ENCODE peak calls at places on chromosomes 6 and 20, in seven cellular contexts. J is IMR-90; O is H1; W is GM13976; Y is CD8-positive, alpha-beta T cell; U is astrocyte of the spinal cord; B is Peyer's patch. H is an unnamed sample.

GRCh38 chr6:81204741-81205140 is 547.7 kb downstream of the TENT5A start:
- DNase-seq in J (no peak), O (no peak), W (no peak), Y (no peak), U (peak), B (no peak), H (no peak)

GRCh38 chr6:108166664-108167448 is 1.0 kb downstream of the NR2E1 start:
- DNase-seq in J (no peak), O (no peak), W (no peak), Y (no peak), U (no peak), B (no peak), H (peak)

GRCh38 chr6:166145751-166146150 is 21.9 kb downstream of the TBXT start:
- DNase-seq in J (no peak), O (no peak), W (no peak), Y (no peak), U (no peak), B (no peak), H (no peak)

GRCh38 chr20:41408986-41409385 is 42.4 kb upstream of the EMILIN3 start:
- DNase-seq in J (no peak), O (no peak), W (no peak), Y (no peak), U (no peak), B (no peak), H (no peak)

GRCh38 chr20:23235173-23236027 is 115.2 kb upstream of the NXT1 start:
- DNase-seq in J (peak), O (peak), W (peak), Y (no peak), U (peak), B (peak), H (peak)

GRCh38 chr6:117477988-117478852 is 4.3 kb upstream of the DCBLD1 start:
- DNase-seq in J (no peak), O (no peak), W (peak), Y (no peak), U (no peak), B (peak), H (peak)

GRCh38 chr20:24868396-24868927 is 80.6 kb upstream of the CST7 start:
- DNase-seq in J (no peak), O (no peak), W (no peak), Y (no peak), U (no peak), B (no peak), H (no peak)

GRCh38 chr20:32823078-32823477 is 3.3 kb downstream of the MAPRE1 start:
- DNase-seq in J (peak), O (no peak), W (no peak), Y (no peak), U (peak), B (no peak), H (no peak)

GRCh38 chr20:43507150-43508080 is at the start of gene L3MBTL1:
- DNase-seq in J (peak), O (peak), W (peak), Y (no peak), U (peak), B (peak), H (peak)

GRCh38 chr20:36085686-36086267 is 68.8 kb upstream of the EPB41L1 start:
- DNase-seq in J (peak), O (no peak), W (no peak), Y (no peak), U (peak), B (peak), H (no peak)

GRCh38 chr6:82987951-82988350 is 77.7 kb downstream of the UBE3D start:
- DNase-seq in J (no peak), O (no peak), W (no peak), Y (no peak), U (no peak), B (no peak), H (no peak)

GRCh38 chr20:5881714-5882113 is 68.6 kb downstream of the TRMT6 start:
- DNase-seq in J (no peak), O (no peak), W (no peak), Y (no peak), U (no peak), B (no peak), H (no peak)

GRCh38 chr6:161444464-161444863 is 170.6 kb upstream of the AGPAT4 start:
- DNase-seq in J (peak), O (peak), W (no peak), Y (no peak), U (peak), B (no peak), H (no peak)

GRCh38 chr6:153849072-153849759 is 189.8 kb upstream of the OPRM1 start:
- DNase-seq in J (no peak), O (no peak), W (no peak), Y (no peak), U (no peak), B (no peak), H (no peak)

GRCh38 chr6:122953766-122954165 is 42.3 kb upstream of the CLVS2 start:
- DNase-seq in J (no peak), O (no peak), W (no peak), Y (no peak), U (no peak), B (no peak), H (no peak)

GRCh38 chr6:56746767-56747504 is 104.2 kb upstream of the DST start:
- DNase-seq in J (no peak), O (no peak), W (no peak), Y (no peak), U (no peak), B (no peak), H (no peak)

GRCh38 chr20:9996944-9997343 is 37.8 kb upstream of the ANKEF1 start:
- DNase-seq in J (peak), O (no peak), W (no peak), Y (no peak), U (no peak), B (no peak), H (no peak)

GRCh38 chr6:43247115-43247999 is 4.1 kb downstream of the TTBK1 start:
- DNase-seq in J (peak), O (no peak), W (peak), Y (peak), U (peak), B (peak), H (peak)

GRCh38 chr20:63261808-63262528 is 7.7 kb upstream of the NKAIN4 start:
- DNase-seq in J (no peak), O (no peak), W (no peak), Y (no peak), U (no peak), B (no peak), H (no peak)

GRCh38 chr20:32400476-32400875 is 42.3 kb downstream of the ASXL1 start:
- DNase-seq in J (no peak), O (no peak), W (no peak), Y (no peak), U (no peak), B (no peak), H (no peak)

GRCh38 chr20:63963784-63964301 is 5.9 kb downstream of the ZNF512B start:
- DNase-seq in J (no peak), O (no peak), W (no peak), Y (no peak), U (no peak), B (no peak), H (no peak)

GRCh38 chr6:137657351-137657911 is 163.2 kb upstream of the OLIG3 start:
- DNase-seq in J (no peak), O (no peak), W (no peak), Y (no peak), U (no peak), B (no peak), H (no peak)

GRCh38 chr20:51311636-51312479 is 230.7 kb downstream of the NFATC2 start:
- DNase-seq in J (no peak), O (no peak), W (no peak), Y (no peak), U (no peak), B (no peak), H (no peak)

GRCh38 chr20:10501377-10501776 is 66.3 kb downstream of the SLX4IP start:
- DNase-seq in J (no peak), O (no peak), W (no peak), Y (peak), U (no peak), B (no peak), H (no peak)

GRCh38 chr20:9311132-9311531 is 203.3 kb upstream of the LAMP5 start:
- DNase-seq in J (peak), O (no peak), W (no peak), Y (no peak), U (no peak), B (no peak), H (no peak)

GRCh38 chr6:142300758-142301251 is 1.0 kb upstream of the ADGRG6 start:
- DNase-seq in J (peak), O (no peak), W (no peak), Y (no peak), U (peak), B (peak), H (no peak)

GRCh38 chr6:152423216-152424103 is 213.7 kb downstream of the SYNE1 start:
- DNase-seq in J (no peak), O (no peak), W (no peak), Y (no peak), U (no peak), B (no peak), H (no peak)
- TF ChIP-seq CTCF in J (peak), O (peak), W (no peak), Y (no peak), U (no peak), B (no peak), H (no peak)

GRCh38 chr6:89643411-89643810 is 4.9 kb upstream of the LYRM2 start:
- DNase-seq in J (no peak), O (no peak), W (no peak), Y (no peak), U (no peak), B (no peak), H (no peak)

GRCh38 chr6:89640804-89641203 is 2.3 kb upstream of the LYRM2 start:
- DNase-seq in J (peak), O (no peak), W (no peak), Y (no peak), U (peak), B (no peak), H (no peak)

GRCh38 chr6:89637960-89638319 is 607 bp downstream of the LYRM2 start:
- DNase-seq in J (no peak), O (no peak), W (no peak), Y (no peak), U (no peak), B (no peak), H (no peak)

DNA sequence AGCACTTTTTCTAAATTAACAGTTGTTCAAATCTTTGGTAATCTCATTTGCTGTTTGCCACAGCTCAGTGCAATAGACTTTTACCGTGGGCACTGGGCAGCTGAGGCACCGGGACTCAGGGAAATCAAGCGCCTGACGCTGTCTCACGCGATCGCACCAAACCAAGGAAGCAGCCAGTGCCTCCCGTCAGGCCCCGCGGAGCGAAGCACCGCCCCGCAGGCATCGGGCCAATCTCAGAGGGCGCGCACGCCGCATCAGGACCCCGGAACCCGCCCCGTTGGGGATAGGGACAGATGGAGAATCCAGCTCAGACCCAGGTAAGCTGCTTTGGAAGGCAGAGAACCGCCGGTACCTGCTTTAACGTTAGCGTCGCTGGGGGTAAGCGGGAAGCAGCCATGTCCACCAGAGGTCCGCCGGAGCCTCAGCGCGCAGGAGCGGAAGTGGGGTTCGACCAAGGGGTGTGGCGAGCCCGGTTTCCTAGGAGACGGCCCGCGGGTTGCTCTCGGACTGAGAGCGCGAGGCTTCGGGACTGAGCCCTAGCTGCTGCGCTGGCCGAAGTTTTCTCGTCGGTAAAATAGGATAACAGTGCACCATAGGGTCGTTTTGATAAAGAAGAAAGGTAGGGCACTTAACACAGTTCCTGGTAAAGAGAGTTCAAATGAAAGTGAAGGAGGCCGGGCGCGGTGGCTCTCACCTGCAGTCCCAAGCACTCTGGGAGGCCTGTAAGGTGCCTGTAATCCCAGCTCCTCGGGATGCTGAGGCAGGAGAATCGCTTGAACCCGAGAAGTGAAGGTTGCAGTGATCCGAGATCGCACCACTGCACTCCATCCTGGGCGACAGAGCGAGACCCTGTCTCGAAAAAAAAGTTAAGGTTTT is at the start of gene LYRM2:
- DNase-seq in J (peak), O (peak), W (peak), Y (peak), U (peak), B (peak), H (peak)
- TF ChIP-seq CTCF in J (no peak), O (no peak), W (no peak), Y (no peak), U (peak), B (peak), H (no peak)

GRCh38 chr6:64280569-64280968 is 645.0 kb downstream of the PHF3 start:
- DNase-seq in J (peak), O (no peak), W (peak), Y (no peak), U (peak), B (peak), H (peak)
- TF ChIP-seq CTCF in J (peak), O (peak), W (peak), Y (no peak), U (peak), B (peak), H (peak)

DNA sequence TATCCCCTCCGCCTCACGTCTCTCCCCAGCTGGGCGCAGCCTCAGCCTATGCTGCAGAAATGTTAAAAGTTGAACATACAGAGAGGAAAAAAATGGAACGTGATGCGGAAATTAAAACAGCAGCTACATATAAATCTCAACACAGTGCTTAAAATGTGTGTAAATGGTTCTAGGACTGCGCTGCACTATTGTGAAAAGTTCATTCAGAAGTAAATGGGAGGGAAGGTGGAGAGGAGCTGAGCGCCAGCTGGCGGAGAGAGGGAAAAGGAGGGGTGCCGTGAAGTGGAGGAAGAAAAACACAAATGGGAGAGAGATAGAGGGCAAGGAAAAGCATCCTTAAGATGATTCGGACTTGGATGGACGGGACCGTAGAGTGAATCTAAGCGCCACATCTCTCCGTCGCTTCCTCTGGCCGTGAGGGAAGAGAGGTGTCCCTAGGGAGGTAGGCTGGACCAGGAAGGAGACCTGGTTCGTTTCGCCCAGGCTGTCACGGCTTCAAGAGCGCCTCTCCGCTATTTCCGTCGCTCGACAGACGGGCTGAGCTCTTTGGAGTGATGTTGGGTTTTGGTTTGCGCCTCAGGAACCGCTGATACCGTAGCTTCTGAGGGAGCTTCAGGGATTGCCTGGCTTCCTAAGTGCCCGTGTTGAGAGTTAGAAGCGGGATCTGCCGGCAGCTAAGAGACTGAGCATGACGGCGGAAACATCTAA is 113.7 kb downstream of the TRIM27 start:
- DNase-seq in J (no peak), O (no peak), W (no peak), Y (no peak), U (no peak), B (no peak), H (no peak)
- TF ChIP-seq CTCF in J (no peak), O (peak), W (no peak), Y (no peak), U (no peak), B (no peak), H (no peak)

DNA sequence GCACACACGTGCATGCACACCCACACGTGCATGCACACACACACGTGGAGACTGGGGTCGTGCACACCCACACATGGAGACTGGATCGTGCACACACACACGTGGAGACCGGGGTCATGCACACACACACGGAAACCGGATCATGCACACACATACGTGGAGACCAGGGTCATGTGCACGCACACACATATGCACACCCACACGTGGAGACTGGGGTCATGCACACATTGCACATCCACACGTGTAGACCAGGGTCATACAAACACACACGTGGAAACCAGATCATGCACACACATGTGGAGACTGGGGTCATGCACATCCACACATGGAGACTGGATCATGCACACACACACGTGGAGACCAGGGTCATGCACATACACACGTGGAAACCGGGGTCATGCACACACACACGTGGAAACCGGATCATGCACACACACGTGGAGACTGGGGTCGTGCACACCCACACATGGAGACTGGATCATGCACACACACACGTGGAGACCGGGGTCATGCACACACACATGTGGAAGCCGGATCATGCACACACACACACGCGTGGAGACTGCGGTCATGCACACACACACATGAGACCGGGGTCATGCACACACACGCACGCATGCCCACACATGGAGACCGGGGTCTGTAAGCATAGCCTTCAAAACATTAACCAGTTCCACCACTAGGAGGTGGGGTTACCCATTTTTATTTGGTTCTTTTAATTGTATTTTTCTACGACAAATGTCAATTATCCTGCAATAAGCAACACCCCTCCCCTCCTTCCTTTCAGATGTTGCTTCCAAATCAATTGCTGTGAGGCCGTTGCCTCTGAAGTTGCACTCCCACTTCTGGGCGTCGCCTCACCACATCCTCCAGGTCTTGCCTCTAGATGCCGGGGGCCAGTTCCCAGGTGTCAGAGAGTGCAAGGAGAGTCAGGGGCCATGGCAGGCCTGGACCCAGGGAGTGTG is 95.8 kb downstream of the TMEM242 start:
- DNase-seq in J (no peak), O (no peak), W (no peak), Y (no peak), U (no peak), B (peak), H (no peak)
- TF ChIP-seq CTCF in J (peak), O (peak), W (no peak), Y (no peak), U (peak), B (peak), H (peak)

GRCh38 chr20:4263011-4263410 is 247.7 kb upstream of the RNF24 start:
- DNase-seq in J (no peak), O (no peak), W (no peak), Y (no peak), U (no peak), B (no peak), H (no peak)

GRCh38 chr20:4260102-4260501 is 244.7 kb upstream of the RNF24 start:
- DNase-seq in J (no peak), O (no peak), W (no peak), Y (no peak), U (no peak), B (no peak), H (no peak)

GRCh38 chr20:4266183-4266582 is 250.8 kb upstream of the RNF24 start:
- DNase-seq in J (no peak), O (no peak), W (no peak), Y (no peak), U (no peak), B (no peak), H (no peak)

GRCh38 chr20:4256886-4257285 is 241.5 kb upstream of the RNF24 start:
- DNase-seq in J (no peak), O (no peak), W (no peak), Y (no peak), U (no peak), B (no peak), H (no peak)

GRCh38 chr20:4261333-4262284 is 246.3 kb upstream of the RNF24 start:
- DNase-seq in J (peak), O (no peak), W (no peak), Y (no peak), U (peak), B (no peak), H (no peak)
- TF ChIP-seq CTCF in J (peak), O (no peak), W (no peak), Y (no peak), U (peak), B (no peak), H (no peak)